ENCODE peak calls at places on chromosomes 6 and 20, in seven cellular contexts. One of them, this sample, is unnamed.

GRCh38 chr6:3522561-3523287 is 65.9 kb upstream of the SLC22A23 start:
- DNase-seq in H1: no peak
- DNase-seq in SK-N-SH: no peak
- DNase-seq in HepG2: no peak
- DNase-seq in endothelial cell of umbilical vein: no peak
- DNase-seq in K562: no peak
- DNase-seq in GM12878: no peak
- DNase-seq in this sample: no peak

GRCh38 chr20:50520222-50520877 is 10.2 kb downstream of the PTPN1 start:
- DNase-seq in H1: no peak
- DNase-seq in SK-N-SH: no peak
- DNase-seq in HepG2: no peak
- DNase-seq in endothelial cell of umbilical vein: no peak
- DNase-seq in K562: no peak
- DNase-seq in GM12878: no peak
- DNase-seq in this sample: no peak

GRCh38 chr6:30769088-30769852 is 24.9 kb upstream of the IER3 start:
- DNase-seq in H1: no peak
- DNase-seq in SK-N-SH: peak
- DNase-seq in HepG2: peak
- DNase-seq in endothelial cell of umbilical vein: peak
- DNase-seq in K562: peak
- DNase-seq in GM12878: no peak
- DNase-seq in this sample: peak

GRCh38 chr6:112144145-112144926 is 56.9 kb downstream of the FAM229B start:
- DNase-seq in H1: no peak
- DNase-seq in SK-N-SH: peak
- DNase-seq in HepG2: peak
- DNase-seq in endothelial cell of umbilical vein: no peak
- DNase-seq in K562: no peak
- DNase-seq in GM12878: no peak
- DNase-seq in this sample: no peak

GRCh38 chr6:47483853-47484546 is 6.4 kb downstream of the CD2AP start:
- DNase-seq in H1: no peak
- DNase-seq in SK-N-SH: no peak
- DNase-seq in HepG2: peak
- DNase-seq in endothelial cell of umbilical vein: peak
- DNase-seq in K562: no peak
- DNase-seq in GM12878: no peak
- DNase-seq in this sample: no peak

GRCh38 chr20:31570021-31570463 is 35.0 kb upstream of the ID1 start:
- DNase-seq in H1: no peak
- DNase-seq in SK-N-SH: no peak
- DNase-seq in HepG2: peak
- DNase-seq in endothelial cell of umbilical vein: no peak
- DNase-seq in K562: no peak
- DNase-seq in GM12878: no peak
- DNase-seq in this sample: no peak

GRCh38 chr6:115750946-115751345 is 309.7 kb downstream of the FRK start:
- DNase-seq in H1: no peak
- DNase-seq in SK-N-SH: no peak
- DNase-seq in HepG2: no peak
- DNase-seq in endothelial cell of umbilical vein: no peak
- DNase-seq in K562: no peak
- DNase-seq in GM12878: no peak
- DNase-seq in this sample: no peak

GRCh38 chr6:43509142-43509983 is 783 bp downstream of the LRRC73 start:
- DNase-seq in H1: peak
- DNase-seq in SK-N-SH: peak
- DNase-seq in HepG2: no peak
- DNase-seq in endothelial cell of umbilical vein: no peak
- DNase-seq in K562: no peak
- DNase-seq in GM12878: no peak
- DNase-seq in this sample: no peak

GRCh38 chr6:135180458-135181332 is at the start of gene MYB:
- DNase-seq in H1: peak
- DNase-seq in SK-N-SH: peak
- DNase-seq in HepG2: no peak
- DNase-seq in endothelial cell of umbilical vein: peak
- DNase-seq in K562: peak
- DNase-seq in GM12878: no peak
- DNase-seq in this sample: no peak

GRCh38 chr20:46433051-46433450 is 26.6 kb upstream of the ELMO2 start:
- DNase-seq in H1: no peak
- DNase-seq in SK-N-SH: no peak
- DNase-seq in HepG2: no peak
- DNase-seq in endothelial cell of umbilical vein: no peak
- DNase-seq in K562: no peak
- DNase-seq in GM12878: no peak
- DNase-seq in this sample: no peak

GRCh38 chr6:29941476-29941875 is 856 bp upstream of the HLA-A start:
- DNase-seq in H1: no peak
- DNase-seq in SK-N-SH: no peak
- DNase-seq in HepG2: no peak
- DNase-seq in endothelial cell of umbilical vein: peak
- DNase-seq in K562: no peak
- DNase-seq in GM12878: no peak
- DNase-seq in this sample: no peak

GRCh38 chr6:155224031-155224451 is 39.8 kb upstream of the CLDN20 start:
- DNase-seq in H1: no peak
- DNase-seq in SK-N-SH: no peak
- DNase-seq in HepG2: peak
- DNase-seq in endothelial cell of umbilical vein: peak
- DNase-seq in K562: no peak
- DNase-seq in GM12878: peak
- DNase-seq in this sample: peak
- H3K9ac ChIP-seq in H1: no peak
- H3K9ac ChIP-seq in SK-N-SH: no peak
- H3K9ac ChIP-seq in HepG2: no peak
- H3K9ac ChIP-seq in endothelial cell of umbilical vein: peak
- H3K9ac ChIP-seq in K562: no peak
- H3K9ac ChIP-seq in GM12878: no peak
- H3K9ac ChIP-seq in this sample: no peak

DNA sequence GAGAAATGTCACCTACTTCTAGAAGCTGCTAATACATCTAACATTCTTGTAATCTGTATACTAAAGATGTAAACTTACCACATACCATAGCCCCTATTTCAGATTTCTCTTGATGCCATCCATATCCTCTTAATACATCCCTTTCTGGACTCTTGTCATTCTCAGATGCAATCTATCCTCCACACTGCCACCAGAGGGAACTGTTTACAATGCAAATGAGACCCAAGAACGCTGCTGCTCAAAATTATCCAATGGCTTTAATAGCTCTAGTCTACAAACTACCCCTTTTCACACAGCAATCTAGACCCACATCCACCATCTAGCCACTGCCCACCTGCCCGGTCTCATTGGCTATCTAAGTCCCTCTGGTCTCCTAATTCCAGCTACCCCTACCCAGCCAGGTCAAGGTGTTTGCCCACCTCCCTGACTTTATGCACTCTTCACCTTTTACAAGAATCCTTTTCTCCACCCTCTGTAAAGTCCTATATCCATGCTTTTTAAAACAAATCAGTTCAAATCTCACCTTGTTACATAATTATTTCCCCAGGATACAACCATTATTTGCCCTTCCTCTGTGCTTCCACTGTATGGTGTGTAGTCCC is 14.8 kb downstream of the FAXC start:
- DNase-seq in H1: no peak
- DNase-seq in SK-N-SH: peak
- DNase-seq in HepG2: peak
- DNase-seq in endothelial cell of umbilical vein: peak
- DNase-seq in K562: peak
- DNase-seq in GM12878: peak
- DNase-seq in this sample: peak
- TF ChIP-seq MAX in H1: no peak
- TF ChIP-seq MAX in SK-N-SH: no peak
- TF ChIP-seq MAX in HepG2: no peak
- TF ChIP-seq MAX in endothelial cell of umbilical vein: no peak
- TF ChIP-seq MAX in K562: no peak
- TF ChIP-seq MAX in GM12878: no peak
- TF ChIP-seq MAX in this sample: no peak

GRCh38 chr6:154876776-154877175 is 118.3 kb upstream of the TIAM2 start:
- DNase-seq in H1: no peak
- DNase-seq in SK-N-SH: no peak
- DNase-seq in HepG2: no peak
- DNase-seq in endothelial cell of umbilical vein: no peak
- DNase-seq in K562: no peak
- DNase-seq in GM12878: no peak
- DNase-seq in this sample: no peak

GRCh38 chr6:154874684-154875594 is 120.2 kb upstream of the TIAM2 start:
- DNase-seq in H1: peak
- DNase-seq in SK-N-SH: no peak
- DNase-seq in HepG2: peak
- DNase-seq in endothelial cell of umbilical vein: no peak
- DNase-seq in K562: no peak
- DNase-seq in GM12878: no peak
- DNase-seq in this sample: no peak

GRCh38 chr6:154882107-154882506 is 113.0 kb upstream of the TIAM2 start:
- DNase-seq in H1: no peak
- DNase-seq in SK-N-SH: no peak
- DNase-seq in HepG2: no peak
- DNase-seq in endothelial cell of umbilical vein: no peak
- DNase-seq in K562: no peak
- DNase-seq in GM12878: no peak
- DNase-seq in this sample: no peak

GRCh38 chr6:154878866-154879491 is 116.1 kb upstream of the TIAM2 start:
- DNase-seq in H1: peak
- DNase-seq in SK-N-SH: no peak
- DNase-seq in HepG2: no peak
- DNase-seq in endothelial cell of umbilical vein: no peak
- DNase-seq in K562: no peak
- DNase-seq in GM12878: no peak
- DNase-seq in this sample: no peak
- H3K9ac ChIP-seq in H1: no peak
- H3K9ac ChIP-seq in SK-N-SH: no peak
- H3K9ac ChIP-seq in HepG2: no peak
- H3K9ac ChIP-seq in endothelial cell of umbilical vein: no peak
- H3K9ac ChIP-seq in K562: no peak
- H3K9ac ChIP-seq in GM12878: no peak
- H3K9ac ChIP-seq in this sample: no peak

GRCh38 chr6:31861919-31862343 is 690 bp downstream of the NEU1 start:
- DNase-seq in H1: no peak
- DNase-seq in SK-N-SH: peak
- DNase-seq in HepG2: no peak
- DNase-seq in endothelial cell of umbilical vein: no peak
- DNase-seq in K562: no peak
- DNase-seq in GM12878: no peak
- DNase-seq in this sample: no peak

GRCh38 chr6:31861150-31861549 is 1.5 kb downstream of the NEU1 start:
- DNase-seq in H1: no peak
- DNase-seq in SK-N-SH: no peak
- DNase-seq in HepG2: no peak
- DNase-seq in endothelial cell of umbilical vein: no peak
- DNase-seq in K562: no peak
- DNase-seq in GM12878: no peak
- DNase-seq in this sample: no peak

GRCh38 chr6:31862344-31863235 is at the start of gene NEU1:
- DNase-seq in H1: peak
- DNase-seq in SK-N-SH: peak
- DNase-seq in HepG2: peak
- DNase-seq in endothelial cell of umbilical vein: peak
- DNase-seq in K562: peak
- DNase-seq in GM12878: peak
- DNase-seq in this sample: peak

GRCh38 chr6:31865205-31866118 is 2.8 kb upstream of the NEU1 start:
- DNase-seq in H1: no peak
- DNase-seq in SK-N-SH: no peak
- DNase-seq in HepG2: peak
- DNase-seq in endothelial cell of umbilical vein: no peak
- DNase-seq in K562: no peak
- DNase-seq in GM12878: no peak
- DNase-seq in this sample: no peak

GRCh38 chr6:31864818-31865204 is 2.2 kb upstream of the NEU1 start:
- DNase-seq in H1: no peak
- DNase-seq in SK-N-SH: no peak
- DNase-seq in HepG2: no peak
- DNase-seq in endothelial cell of umbilical vein: no peak
- DNase-seq in K562: no peak
- DNase-seq in GM12878: no peak
- DNase-seq in this sample: no peak
- TF ChIP-seq MAX in H1: no peak
- TF ChIP-seq MAX in SK-N-SH: no peak
- TF ChIP-seq MAX in HepG2: no peak
- TF ChIP-seq MAX in endothelial cell of umbilical vein: no peak
- TF ChIP-seq MAX in K562: no peak
- TF ChIP-seq MAX in GM12878: no peak
- TF ChIP-seq MAX in this sample: no peak

GRCh38 chr6:81613606-81614005 is 138.9 kb downstream of the TENT5A start:
- DNase-seq in H1: no peak
- DNase-seq in SK-N-SH: no peak
- DNase-seq in HepG2: no peak
- DNase-seq in endothelial cell of umbilical vein: peak
- DNase-seq in K562: no peak
- DNase-seq in GM12878: no peak
- DNase-seq in this sample: no peak
- H3K9ac ChIP-seq in H1: no peak
- H3K9ac ChIP-seq in SK-N-SH: peak
- H3K9ac ChIP-seq in HepG2: no peak
- H3K9ac ChIP-seq in endothelial cell of umbilical vein: no peak
- H3K9ac ChIP-seq in K562: no peak
- H3K9ac ChIP-seq in GM12878: no peak
- H3K9ac ChIP-seq in this sample: no peak

DNA sequence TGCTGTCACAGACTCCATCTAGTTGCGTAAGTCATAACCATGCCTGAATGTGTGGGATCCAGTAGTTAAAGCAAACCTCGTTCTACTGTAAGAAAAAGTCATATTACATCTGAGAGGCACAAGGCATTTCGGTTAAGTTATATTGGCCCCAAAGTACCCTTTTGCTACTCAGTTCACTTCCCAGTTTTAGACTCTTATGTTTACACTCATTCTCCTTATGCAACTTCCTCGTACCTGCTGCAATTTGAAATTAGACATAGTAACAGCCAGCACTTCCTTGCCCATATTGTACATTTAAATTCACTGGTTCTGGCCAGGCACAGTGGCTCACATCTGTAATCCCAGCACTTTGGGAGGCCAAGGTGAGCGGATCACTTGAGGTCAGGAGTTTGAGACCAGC is 37.0 kb downstream of the PEX7 start:
- DNase-seq in H1: no peak
- DNase-seq in SK-N-SH: no peak
- DNase-seq in HepG2: no peak
- DNase-seq in endothelial cell of umbilical vein: no peak
- DNase-seq in K562: no peak
- DNase-seq in GM12878: no peak
- DNase-seq in this sample: no peak
- TF ChIP-seq MAX in H1: no peak
- TF ChIP-seq MAX in SK-N-SH: no peak
- TF ChIP-seq MAX in HepG2: no peak
- TF ChIP-seq MAX in endothelial cell of umbilical vein: no peak
- TF ChIP-seq MAX in K562: no peak
- TF ChIP-seq MAX in GM12878: no peak
- TF ChIP-seq MAX in this sample: no peak

DNA sequence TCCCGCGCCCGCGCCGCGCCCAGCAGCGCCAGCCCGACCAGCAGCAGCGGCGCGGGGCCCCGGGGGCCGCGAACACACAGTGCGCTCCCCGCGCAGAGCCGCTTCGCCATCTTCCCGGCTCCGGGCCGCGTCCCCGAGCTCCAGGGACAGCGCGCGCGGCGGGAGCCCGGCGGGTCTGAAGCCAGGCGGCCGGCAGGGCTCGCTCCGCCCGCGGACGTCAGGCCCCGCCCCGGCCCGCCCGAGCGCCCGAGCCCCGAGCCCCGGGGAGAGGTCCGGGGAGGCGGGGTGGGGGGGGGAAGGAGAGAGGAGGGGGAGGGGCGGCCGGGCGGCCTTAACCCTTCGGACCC is at the start of gene LAMA5:
- DNase-seq in H1: no peak
- DNase-seq in SK-N-SH: peak
- DNase-seq in HepG2: peak
- DNase-seq in endothelial cell of umbilical vein: no peak
- DNase-seq in K562: peak
- DNase-seq in GM12878: no peak
- DNase-seq in this sample: no peak
- H3K9ac ChIP-seq in H1: peak
- H3K9ac ChIP-seq in SK-N-SH: peak
- H3K9ac ChIP-seq in HepG2: peak
- H3K9ac ChIP-seq in endothelial cell of umbilical vein: peak
- H3K9ac ChIP-seq in K562: peak
- H3K9ac ChIP-seq in GM12878: peak
- H3K9ac ChIP-seq in this sample: peak